ENCODE peak calls at places on chromosomes 1 and 21, in five cellular contexts. One of them, this sample, is unnamed.

GRCh38 chr1:9437931-9438330 is 101.3 kb upstream of the SLC25A33 start:
- DNase-seq in kidney epithelial cell: no peak
- DNase-seq in nephron progenitor cell: no peak
- DNase-seq in activated naive CD4-positive, alpha-beta T cell treated with anti-CD3 and anti-CD28 coated beads, Interleukin-2, amount 50 U/mL, for 16 hours: no peak
- DNase-seq in NCI-H774: no peak
- DNase-seq in this sample: no peak

GRCh38 chr1:86155807-86156561 is 588 bp downstream of the COL24A1 start:
- DNase-seq in kidney epithelial cell: no peak
- DNase-seq in nephron progenitor cell: peak
- DNase-seq in activated naive CD4-positive, alpha-beta T cell treated with anti-CD3 and anti-CD28 coated beads, Interleukin-2, amount 50 U/mL, for 16 hours: no peak
- DNase-seq in NCI-H774: no peak
- DNase-seq in this sample: no peak

GRCh38 chr1:63051886-63052285 is 268.0 kb downstream of the ATG4C start:
- DNase-seq in kidney epithelial cell: peak
- DNase-seq in nephron progenitor cell: no peak
- DNase-seq in activated naive CD4-positive, alpha-beta T cell treated with anti-CD3 and anti-CD28 coated beads, Interleukin-2, amount 50 U/mL, for 16 hours: no peak
- DNase-seq in NCI-H774: no peak
- DNase-seq in this sample: no peak

GRCh38 chr1:47374501-47374900 is 40.9 kb downstream of the CMPK1 start:
- DNase-seq in kidney epithelial cell: no peak
- DNase-seq in nephron progenitor cell: no peak
- DNase-seq in activated naive CD4-positive, alpha-beta T cell treated with anti-CD3 and anti-CD28 coated beads, Interleukin-2, amount 50 U/mL, for 16 hours: no peak
- DNase-seq in NCI-H774: no peak
- DNase-seq in this sample: no peak

GRCh38 chr21:8989883-8990325 is 1531.5 kb upstream of the TPTE start:
- DNase-seq in kidney epithelial cell: no peak
- DNase-seq in nephron progenitor cell: no peak
- DNase-seq in activated naive CD4-positive, alpha-beta T cell treated with anti-CD3 and anti-CD28 coated beads, Interleukin-2, amount 50 U/mL, for 16 hours: no peak
- DNase-seq in NCI-H774: no peak
- DNase-seq in this sample: no peak

GRCh38 chr1:164914208-164914607 is 355.2 kb downstream of the PBX1 start:
- DNase-seq in kidney epithelial cell: no peak
- DNase-seq in nephron progenitor cell: no peak
- DNase-seq in activated naive CD4-positive, alpha-beta T cell treated with anti-CD3 and anti-CD28 coated beads, Interleukin-2, amount 50 U/mL, for 16 hours: no peak
- DNase-seq in NCI-H774: no peak
- DNase-seq in this sample: no peak

GRCh38 chr1:77680173-77680572 is 2.3 kb downstream of the ZZZ3 start:
- DNase-seq in kidney epithelial cell: no peak
- DNase-seq in nephron progenitor cell: no peak
- DNase-seq in activated naive CD4-positive, alpha-beta T cell treated with anti-CD3 and anti-CD28 coated beads, Interleukin-2, amount 50 U/mL, for 16 hours: no peak
- DNase-seq in NCI-H774: no peak
- DNase-seq in this sample: no peak

GRCh38 chr21:29077651-29078090 is 4.2 kb upstream of the CCT8 start:
- DNase-seq in kidney epithelial cell: no peak
- DNase-seq in nephron progenitor cell: no peak
- DNase-seq in activated naive CD4-positive, alpha-beta T cell treated with anti-CD3 and anti-CD28 coated beads, Interleukin-2, amount 50 U/mL, for 16 hours: peak
- DNase-seq in NCI-H774: peak
- DNase-seq in this sample: no peak

GRCh38 chr1:97907886-97908285 is 12.9 kb downstream of the DPYD start:
- DNase-seq in kidney epithelial cell: no peak
- DNase-seq in nephron progenitor cell: no peak
- DNase-seq in activated naive CD4-positive, alpha-beta T cell treated with anti-CD3 and anti-CD28 coated beads, Interleukin-2, amount 50 U/mL, for 16 hours: no peak
- DNase-seq in NCI-H774: no peak
- DNase-seq in this sample: no peak

GRCh38 chr1:183394435-183394834 is 23.7 kb downstream of the NMNAT2 start:
- DNase-seq in kidney epithelial cell: no peak
- DNase-seq in nephron progenitor cell: no peak
- DNase-seq in activated naive CD4-positive, alpha-beta T cell treated with anti-CD3 and anti-CD28 coated beads, Interleukin-2, amount 50 U/mL, for 16 hours: no peak
- DNase-seq in NCI-H774: no peak
- DNase-seq in this sample: no peak

GRCh38 chr1:48938975-48939374 is 162.3 kb upstream of the BEND5 start:
- DNase-seq in kidney epithelial cell: no peak
- DNase-seq in nephron progenitor cell: no peak
- DNase-seq in activated naive CD4-positive, alpha-beta T cell treated with anti-CD3 and anti-CD28 coated beads, Interleukin-2, amount 50 U/mL, for 16 hours: no peak
- DNase-seq in NCI-H774: no peak
- DNase-seq in this sample: no peak

GRCh38 chr21:31108969-31109368 is 70.7 kb upstream of the KRTAP19-8 start:
- DNase-seq in kidney epithelial cell: no peak
- DNase-seq in nephron progenitor cell: no peak
- DNase-seq in activated naive CD4-positive, alpha-beta T cell treated with anti-CD3 and anti-CD28 coated beads, Interleukin-2, amount 50 U/mL, for 16 hours: no peak
- DNase-seq in NCI-H774: no peak
- DNase-seq in this sample: no peak

GRCh38 chr21:25350056-25350455 is 257.2 kb downstream of the MRPL39 start:
- DNase-seq in kidney epithelial cell: no peak
- DNase-seq in nephron progenitor cell: peak
- DNase-seq in activated naive CD4-positive, alpha-beta T cell treated with anti-CD3 and anti-CD28 coated beads, Interleukin-2, amount 50 U/mL, for 16 hours: peak
- DNase-seq in NCI-H774: no peak
- DNase-seq in this sample: no peak

GRCh38 chr1:29890201-29890959 is 654.1 kb downstream of the PTPRU start:
- DNase-seq in kidney epithelial cell: no peak
- DNase-seq in nephron progenitor cell: no peak
- DNase-seq in activated naive CD4-positive, alpha-beta T cell treated with anti-CD3 and anti-CD28 coated beads, Interleukin-2, amount 50 U/mL, for 16 hours: no peak
- DNase-seq in NCI-H774: no peak
- DNase-seq in this sample: no peak

GRCh38 chr1:35885961-35886558 is 3.1 kb downstream of the AGO1 start:
- DNase-seq in kidney epithelial cell: no peak
- DNase-seq in nephron progenitor cell: peak
- DNase-seq in activated naive CD4-positive, alpha-beta T cell treated with anti-CD3 and anti-CD28 coated beads, Interleukin-2, amount 50 U/mL, for 16 hours: no peak
- DNase-seq in NCI-H774: peak
- DNase-seq in this sample: no peak

GRCh38 chr1:202691846-202692245 is 18.4 kb downstream of the SYT2 start:
- DNase-seq in kidney epithelial cell: no peak
- DNase-seq in nephron progenitor cell: no peak
- DNase-seq in activated naive CD4-positive, alpha-beta T cell treated with anti-CD3 and anti-CD28 coated beads, Interleukin-2, amount 50 U/mL, for 16 hours: no peak
- DNase-seq in NCI-H774: no peak
- DNase-seq in this sample: no peak

GRCh38 chr1:97832490-97832889 is 88.3 kb downstream of the DPYD start:
- DNase-seq in kidney epithelial cell: no peak
- DNase-seq in nephron progenitor cell: no peak
- DNase-seq in activated naive CD4-positive, alpha-beta T cell treated with anti-CD3 and anti-CD28 coated beads, Interleukin-2, amount 50 U/mL, for 16 hours: no peak
- DNase-seq in NCI-H774: no peak
- DNase-seq in this sample: no peak

This sample was measured in HS-5.